ENCODE peak calls at places on chromosomes 11 and 22, in seven cellular contexts. Q is NCI-H1417 treated with DMSO at 0.1 percent for 48 hours, H is Caki2, V is occipital lobe, Y is A172, T is COR-L47, I is sigmoid colon. U is an unnamed sample.

GRCh38 chr11:2297623-2298030 is 4.1 kb downstream of the C11orf21 start:
- DNase-seq in H (no peak), I (no peak), V (no peak), T (no peak), Y (no peak), Q (no peak), U (no peak)

GRCh38 chr22:45329536-45329936 is 19.8 kb downstream of the FAM118A start:
- DNase-seq in V (peak; percentile 40), I (peak; percentile 92), Y (no peak), T (peak; percentile 92), H (no peak), Q (no peak), U (no peak)

GRCh38 chr22:19232620-19233019 is 54.1 kb upstream of the SLC25A1 start:
- DNase-seq in Y (no peak), Q (peak; percentile 17), H (no peak), I (no peak), T (peak; percentile 90), V (no peak), U (no peak)

GRCh38 chr11:127528297-127528696 is 527.7 kb upstream of the KIRREL3 start:
- DNase-seq in H (no peak), T (no peak), I (no peak), Q (no peak), Y (no peak), V (no peak), U (no peak)

GRCh38 chr22:40024201-40025061 is 29.7 kb downstream of the FAM83F start:
- DNase-seq in I (peak; percentile 74), Y (peak; percentile 56), H (peak; percentile 65), V (peak; percentile 52), T (peak; percentile 84), Q (no peak), U (peak; percentile 68)

GRCh38 chr11:19664896-19665548 is 47.6 kb upstream of the NAV2 start:
- DNase-seq in V (peak; percentile 87), Y (peak; percentile 49), I (no peak), Q (no peak), T (no peak), H (no peak), U (peak; percentile 42)

GRCh38 chr22:23835773-23836144 is 3.0 kb downstream of the DERL3 start:
- DNase-seq in I (no peak), Q (no peak), Y (no peak), V (no peak), H (no peak), T (no peak), U (no peak)

GRCh38 chr11:2089536-2090165 is 49.5 kb downstream of the IGF2 start:
- DNase-seq in Y (peak; percentile 70), H (peak; percentile 71), I (peak; percentile 49), V (no peak), Q (no peak), T (peak; percentile 4), U (peak; percentile 64)

GRCh38 chr22:44348963-44349950 is 36.5 kb upstream of the SHISAL1 start:
- DNase-seq in Q (no peak), I (no peak), V (no peak), H (no peak), Y (no peak), T (no peak), U (no peak)

GRCh38 chr22:47352920-47353700 is 590.7 kb downstream of the TBC1D22A start:
- DNase-seq in Y (no peak), H (no peak), T (no peak), I (no peak), V (no peak), Q (no peak), U (no peak)

GRCh38 chr11:82999232-82999631 is 72.5 kb downstream of the RAB30 start:
- DNase-seq in Q (no peak), V (no peak), I (no peak), H (no peak), Y (no peak), T (no peak), U (no peak)

GRCh38 chr11:85854212-85854556 is 999 bp upstream of the CCDC83 start:
- DNase-seq in V (no peak), H (no peak), Y (no peak), Q (no peak), I (no peak), T (no peak), U (no peak)

GRCh38 chr11:108958446-108959123 is 293.7 kb downstream of the DDX10 start:
- DNase-seq in Q (no peak), Y (peak; percentile 69), H (no peak), V (no peak), I (no peak), T (no peak), U (no peak)

GRCh38 chr11:74449369-74449931 is 17.9 kb downstream of the KCNE3 start:
- DNase-seq in V (no peak), Q (peak; percentile 87), I (peak; percentile 68), Y (peak; percentile 84), T (peak; percentile 94), H (peak; percentile 40), U (peak; percentile 68)

GRCh38 chr11:119550330-119550729 is 127.4 kb upstream of the THY1 start:
- DNase-seq in T (no peak), I (no peak), Y (no peak), H (no peak), V (no peak), Q (no peak), U (no peak)

GRCh38 chr11:69000831-69001245 is 12.2 kb downstream of the MRGPRF start:
- DNase-seq in Q (no peak), V (no peak), H (peak; percentile 62), I (peak; percentile 93), T (no peak), Y (peak; percentile 74), U (peak; percentile 81)

U was measured in H4.